ENCODE peak calls at places on chromosome 5, in four cellular contexts. K, G, V and C are unnamed samples.

GRCh38 chr5:35938518-35939227 is at the start of gene CAPSL:
- DNase-seq in K (no peak), G (peak), V (peak), C (peak)

GRCh38 chr5:31845351-31845750 is 206.4 kb downstream of the PDZD2 start:
- DNase-seq in K (no peak), G (no peak), V (no peak), C (no peak)

GRCh38 chr5:4630031-4630430 is 510.1 kb upstream of the ADAMTS16 start:
- DNase-seq in K (peak), G (no peak), V (no peak), C (no peak)

GRCh38 chr5:855771-856530 is 5.2 kb upstream of the ZDHHC11 start:
- DNase-seq in K (no peak), G (no peak), V (peak), C (no peak)

GRCh38 chr5:72015103-72015548 is 92.1 kb upstream of the MAP1B start:
- DNase-seq in K (peak), G (no peak), V (no peak), C (peak)

GRCh38 chr5:36880761-36881160 is 4.2 kb downstream of the NIPBL start:
- DNase-seq in K (no peak), G (no peak), V (no peak), C (no peak)

GRCh38 chr5:142057697-142058056 is 44.9 kb upstream of the GNPDA1 start:
- DNase-seq in K (no peak), G (no peak), V (no peak), C (no peak)

GRCh38 chr5:96855041-96855872 is 21.0 kb upstream of the ERAP2 start:
- DNase-seq in K (no peak), G (no peak), V (no peak), C (no peak)

GRCh38 chr5:79333852-79334557 is 98.1 kb downstream of the JMY start:
- DNase-seq in K (no peak), G (no peak), V (no peak), C (no peak)

GRCh38 chr5:80408475-80408875 is 611 bp downstream of the ZFYVE16 start:
- DNase-seq in K (peak), G (peak), V (peak), C (no peak)

GRCh38 chr5:176169393-176170063 is 68.7 kb upstream of the SIMC1 start:
- DNase-seq in K (no peak), G (no peak), V (no peak), C (no peak)

GRCh38 chr5:176166427-176166826 is 71.8 kb upstream of the SIMC1 start:
- DNase-seq in K (no peak), G (no peak), V (no peak), C (no peak)

GRCh38 chr5:176170084-176170483 is 68.1 kb upstream of the SIMC1 start:
- DNase-seq in K (no peak), G (no peak), V (no peak), C (no peak)

GRCh38 chr5:176171171-176171760 is 67.0 kb upstream of the SIMC1 start:
- DNase-seq in K (no peak), G (no peak), V (no peak), C (no peak)

DNA sequence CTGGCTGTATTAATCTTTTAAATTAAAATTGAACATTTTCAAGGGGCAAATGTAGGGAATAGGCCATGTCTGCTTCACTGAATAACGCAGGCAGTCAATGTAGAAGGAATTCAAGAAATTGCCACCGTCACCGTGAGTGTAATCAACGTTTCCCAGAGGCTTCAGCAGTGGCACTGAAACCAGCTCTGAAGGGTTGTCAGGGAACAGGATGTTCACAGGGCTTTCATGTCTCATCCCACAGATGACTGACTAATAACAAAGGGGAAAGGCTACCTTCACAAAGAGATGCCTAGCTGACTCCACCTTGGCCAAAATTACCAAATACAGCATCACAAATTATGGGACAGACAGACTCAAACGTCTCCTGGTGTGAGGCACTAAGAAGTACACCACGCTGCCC is 70.4 kb upstream of the SIMC1 start:
- DNase-seq in K (no peak), G (no peak), V (no peak), C (no peak)
- TF ChIP-seq EP300 in K (no peak), G (no peak), V (no peak), C (no peak)

DNA sequence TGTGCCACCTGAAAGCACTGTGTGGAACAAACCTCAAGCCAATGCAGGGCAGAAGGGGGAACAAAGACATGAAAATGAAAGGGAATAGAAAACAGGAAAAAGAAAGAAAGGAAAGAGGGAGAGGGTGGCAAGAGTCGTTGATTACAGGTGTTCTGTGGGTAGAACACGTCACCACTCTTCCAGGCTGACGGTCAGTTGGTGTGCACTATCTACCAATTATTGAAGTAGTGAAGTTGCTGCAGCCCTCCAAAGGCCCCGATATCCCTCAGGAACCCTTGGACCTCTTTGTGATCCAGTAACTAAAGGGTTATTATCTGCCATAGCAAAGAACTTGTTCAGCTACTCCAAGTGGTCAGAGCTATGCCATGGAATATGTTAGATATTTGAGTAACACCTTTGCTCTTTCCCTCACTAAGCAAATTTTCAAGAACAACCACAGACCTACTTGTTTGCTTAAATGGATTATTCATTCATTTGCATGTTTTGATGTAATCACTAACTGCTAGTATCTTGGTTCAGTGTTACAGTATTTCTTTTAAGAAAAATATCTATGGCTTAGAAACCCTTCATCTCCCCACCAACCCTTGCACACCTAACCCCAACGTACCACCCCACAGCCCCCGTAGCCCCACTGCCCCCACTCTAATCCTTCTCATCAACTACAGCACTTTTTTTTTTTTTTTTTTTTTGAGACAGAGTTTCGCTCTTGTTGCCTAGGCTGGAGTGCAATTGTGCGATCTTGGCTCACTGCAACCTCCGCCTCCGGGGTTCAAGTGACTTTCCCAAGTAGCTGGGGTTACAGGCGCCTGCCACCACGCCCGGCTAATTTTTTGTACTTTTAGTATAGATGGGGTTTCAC is 31.3 kb downstream of the FYB1 start:
- DNase-seq in K (no peak), G (no peak), V (no peak), C (peak)
- H3K27ac ChIP-seq in K (no peak), G (peak), V (no peak), C (no peak)

DNA sequence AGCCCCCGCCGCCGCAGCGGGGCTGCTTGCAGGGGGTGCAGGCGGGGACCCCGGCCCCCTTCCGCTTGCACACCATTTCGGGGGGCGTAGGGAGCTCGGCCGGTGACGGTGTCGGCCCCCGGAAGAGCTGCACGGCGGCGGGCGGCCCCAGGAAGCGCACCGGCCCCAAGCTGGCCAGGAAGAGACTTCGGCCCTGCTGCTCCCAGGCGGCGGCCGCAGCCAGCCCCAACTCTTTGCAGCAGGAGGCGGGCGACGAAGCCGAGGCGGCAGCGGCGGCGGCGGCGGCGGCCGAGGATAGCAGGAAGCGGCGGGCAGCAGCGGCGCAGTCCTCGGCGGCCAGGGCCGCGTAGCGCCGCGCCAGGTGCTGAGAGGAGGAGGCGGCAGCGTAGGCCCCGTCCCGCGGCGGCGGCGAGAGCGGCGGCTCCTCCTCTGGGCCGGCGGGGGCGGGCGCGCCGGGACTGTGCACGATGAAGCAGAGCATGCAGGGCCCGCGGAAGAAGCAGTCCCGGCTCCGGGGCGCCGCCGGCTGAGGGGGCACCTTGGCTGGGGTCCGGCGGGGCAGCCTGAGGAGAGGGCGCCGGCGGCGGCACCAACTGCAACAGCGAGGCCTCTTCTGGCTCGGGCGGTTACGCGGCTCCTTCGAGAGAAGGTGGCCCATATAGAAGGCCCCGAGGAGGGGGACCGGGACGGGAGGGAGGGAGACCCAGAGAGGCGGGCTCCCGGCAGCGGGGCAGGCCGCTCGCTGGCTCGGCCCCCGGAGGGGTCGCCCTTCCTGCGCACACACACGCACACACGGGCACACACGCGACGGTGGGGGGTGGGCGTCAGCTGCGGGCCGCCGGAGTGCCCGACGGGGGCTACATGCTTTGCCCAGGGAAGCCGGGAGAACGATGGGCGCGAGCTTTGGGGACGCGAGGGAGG is 604 bp downstream of the FBXL17 start:
- DNase-seq in K (peak), G (peak), V (peak), C (peak)
- TF ChIP-seq POLR2A in K (peak), G (no peak), V (no peak), C (no peak)

GRCh38 chr5:144832416-144832815 is 661.7 kb downstream of the KCTD16 start:
- DNase-seq in K (no peak), G (no peak), V (no peak), C (no peak)

DNA sequence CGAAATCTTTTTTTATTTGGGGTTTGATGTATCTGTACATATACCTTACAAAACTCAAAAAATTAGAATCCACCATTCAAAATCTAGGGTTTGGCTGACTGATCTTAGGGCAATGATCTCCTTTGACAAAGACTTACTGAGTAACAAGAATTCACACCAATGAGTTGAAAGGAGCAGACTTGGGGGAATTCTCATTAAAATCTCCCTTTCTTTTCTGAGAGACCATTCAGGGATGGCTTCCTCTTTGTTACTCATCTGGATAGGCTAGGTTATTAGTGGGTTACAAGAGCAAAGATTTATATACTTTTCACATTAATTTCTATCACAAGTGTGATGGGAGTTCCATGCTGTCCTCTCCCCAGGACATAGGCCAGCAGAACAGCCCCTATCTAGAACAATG is 661.0 kb downstream of the KCTD16 start:
- DNase-seq in K (no peak), G (no peak), V (no peak), C (no peak)
- TF ChIP-seq EP300 in K (no peak), G (no peak), V (no peak), C (no peak)

GRCh38 chr5:54021413-54022155 is 288.8 kb downstream of the ARL15 start:
- DNase-seq in K (no peak), G (no peak), V (no peak), C (no peak)

GRCh38 chr5:54017580-54017979 is 292.8 kb downstream of the ARL15 start:
- DNase-seq in K (no peak), G (no peak), V (no peak), C (no peak)

GRCh38 chr5:54022156-54022685 is 288.2 kb downstream of the ARL15 start:
- DNase-seq in K (no peak), G (no peak), V (no peak), C (no peak)

GRCh38 chr5:54013556-54014157 is 296.7 kb downstream of the ARL15 start:
- DNase-seq in K (no peak), G (no peak), V (no peak), C (no peak)

DNA sequence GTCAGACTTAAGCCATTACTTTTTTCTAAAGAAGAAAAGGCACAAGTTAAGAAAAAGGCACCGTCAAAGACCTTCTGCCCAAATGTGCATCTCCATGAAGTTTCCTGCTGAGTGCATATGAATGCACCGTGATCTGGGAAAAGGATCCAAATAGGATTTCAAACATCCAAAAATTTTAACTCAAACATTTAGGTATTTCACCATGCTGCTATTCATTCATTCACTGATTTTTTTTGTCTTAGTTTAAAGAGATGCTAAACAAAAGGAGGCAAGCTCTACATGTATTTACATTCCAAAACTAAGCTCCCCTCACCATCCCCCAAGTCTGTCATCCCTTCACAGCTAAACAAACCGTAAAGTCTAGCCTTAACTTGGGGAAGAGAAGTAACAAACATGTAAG is 291.9 kb downstream of the ARL15 start:
- DNase-seq in K (no peak), G (no peak), V (no peak), C (no peak)
- H3K27ac ChIP-seq in K (no peak), G (no peak), V (no peak), C (no peak)

DNA sequence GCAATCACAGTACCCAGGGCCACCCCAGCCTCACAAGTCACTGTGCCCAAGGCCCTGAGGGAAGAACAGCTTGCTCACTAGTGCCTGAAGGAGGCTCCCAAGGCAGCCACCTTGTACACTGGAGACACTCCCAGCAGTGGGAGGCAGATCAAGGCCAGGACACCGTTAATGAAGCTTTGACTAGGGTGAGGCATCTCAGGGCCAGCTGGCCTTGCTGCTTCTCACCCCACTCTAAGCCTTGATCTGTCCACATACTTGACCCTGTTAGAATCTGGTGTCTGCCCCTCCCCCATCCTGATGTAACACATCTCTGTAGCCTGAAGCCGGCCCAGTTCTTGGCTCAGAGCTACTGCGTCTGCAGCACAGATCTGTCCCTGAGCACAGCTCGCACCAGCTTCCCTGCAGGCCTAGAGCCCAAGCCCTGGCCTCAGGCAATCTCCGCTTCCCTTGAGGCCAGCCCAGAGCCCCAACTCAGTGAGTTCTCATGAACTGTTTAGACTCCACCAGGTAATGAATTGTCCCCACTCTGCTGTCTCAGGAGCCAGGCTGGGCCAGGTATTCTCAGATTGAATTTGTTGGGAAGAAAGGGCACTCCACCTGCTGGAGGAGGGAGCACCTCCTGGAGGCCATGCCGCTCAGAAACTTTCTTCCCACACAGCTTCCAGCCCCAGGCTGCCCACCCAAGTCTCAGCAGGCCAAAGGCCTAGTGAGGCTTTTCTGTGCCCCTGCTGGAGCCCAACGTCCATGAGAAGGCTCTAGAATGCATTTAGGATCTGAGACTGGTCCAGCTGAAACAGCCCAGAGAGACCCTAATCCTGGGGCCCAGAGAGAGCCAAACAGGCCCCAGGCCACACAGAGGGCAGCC is 13.4 kb upstream of the JADE2 start:
- DNase-seq in K (no peak), G (peak), V (peak), C (peak)
- TF ChIP-seq POLR2A in K (no peak), G (no peak), V (no peak), C (no peak)

DNA sequence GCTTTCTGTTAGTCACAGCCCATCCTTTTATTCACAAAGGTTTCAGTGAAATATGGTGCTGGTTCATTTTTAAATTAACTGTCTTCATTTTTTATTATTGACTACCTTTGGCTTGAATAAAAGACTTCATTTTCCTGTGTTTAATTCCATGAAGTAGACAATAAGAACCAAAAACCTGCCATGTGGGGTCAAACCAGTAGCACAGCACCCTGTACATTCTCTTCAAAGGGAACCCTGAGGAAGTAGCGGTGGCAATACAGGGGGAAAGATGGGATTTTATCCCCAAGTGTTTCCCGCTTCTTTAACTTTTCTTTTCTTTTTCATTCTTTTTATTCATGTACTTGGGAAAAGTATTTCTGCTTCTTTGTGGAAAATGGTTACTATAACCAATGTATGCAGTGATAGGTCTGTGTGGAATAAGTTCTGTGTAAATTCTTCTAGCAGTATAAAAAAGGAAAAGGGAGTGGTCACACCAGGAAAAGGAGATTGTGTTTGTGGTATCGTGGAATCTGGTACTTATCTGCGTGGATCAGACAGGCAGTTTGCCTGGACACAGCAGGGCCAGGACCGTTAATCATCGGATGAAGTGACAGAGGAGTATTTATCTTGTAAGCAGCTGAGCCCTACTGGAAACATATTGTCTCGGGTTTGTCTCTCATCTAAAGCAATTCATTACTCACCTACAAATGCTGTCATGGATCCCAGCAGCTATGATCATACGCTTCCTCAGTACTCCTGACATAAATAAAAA is 94.2 kb downstream of the PPIC start:
- DNase-seq in K (no peak), G (no peak), V (no peak), C (no peak)
- TF ChIP-seq EP300 in K (no peak), G (no peak), V (no peak), C (no peak)

DNA sequence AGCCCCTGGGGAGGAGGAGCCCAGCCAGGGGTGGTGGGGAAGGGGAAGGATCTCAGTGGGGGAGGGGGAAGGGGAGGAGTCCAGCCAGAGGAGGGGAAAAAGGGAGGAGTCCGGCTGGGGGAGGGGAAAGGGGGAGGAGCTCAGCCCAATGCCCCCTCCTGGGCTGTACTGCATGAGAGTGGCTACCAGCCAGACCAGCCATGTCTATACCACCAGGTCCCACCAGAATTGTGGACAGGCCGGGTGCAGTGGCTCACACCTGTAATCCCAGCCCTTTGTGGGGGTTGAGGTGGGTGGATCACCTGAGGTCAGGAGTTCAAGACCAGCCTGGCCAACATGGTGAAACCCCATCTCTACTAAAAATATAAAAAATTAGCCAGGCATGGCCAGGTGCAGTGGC is 30.7 kb upstream of the ADAMTS2 start:
- DNase-seq in K (no peak), G (no peak), V (peak), C (no peak)
- H3K27ac ChIP-seq in K (no peak), G (no peak), V (no peak), C (no peak)